ENCODE peak calls at places on chromosomes 4 and X, in four cellular contexts. Y, X, O and I are unnamed samples.

GRCh38 chr4:121733942-121734341 is 31.0 kb downstream of the SMIM43 start:
- DNase-seq in O (no peak), Y (no peak), X (no peak), I (no peak)

GRCh38 chrX:134836497-134836968 is 154.3 kb upstream of the SMIM10 start:
- DNase-seq in O (peak; percentile 39), Y (no peak), X (no peak), I (no peak)

GRCh38 chr4:107760281-107760947 is 40.4 kb upstream of the PAPSS1 start:
- DNase-seq in O (peak; percentile 36), X (no peak), Y (peak; percentile 7), I (no peak)

GRCh38 chr4:109730294-109731051 is 603 bp upstream of the PLA2G12A start:
- DNase-seq in X (no peak), O (peak; percentile 67), Y (peak; percentile 71), I (no peak)

GRCh38 chrX:32825009-32825408 is 386.3 kb downstream of the DMD start:
- DNase-seq in X (no peak), Y (no peak), O (no peak), I (no peak)

GRCh38 chr4:1050486-1051213 is 39.2 kb downstream of the FGFRL1 start:
- DNase-seq in Y (no peak), O (peak; percentile 23), X (peak; percentile 23), I (no peak)

GRCh38 chr4:71832049-71832448 is 48.2 kb upstream of the GC start:
- DNase-seq in Y (no peak), X (no peak), O (no peak), I (no peak)

GRCh38 chr4:78876568-78877320 is 62.5 kb downstream of the PAQR3 start:
- DNase-seq in X (no peak), Y (no peak), O (peak; percentile 57), I (no peak)

GRCh38 chrX:15151267-15152196 is 118.4 kb downstream of the ASB9 start:
- DNase-seq in X (no peak), Y (no peak), O (no peak), I (peak; percentile 48)

GRCh38 chr4:86300516-86300915 is 59.3 kb downstream of the MAPK10 start:
- DNase-seq in O (no peak), Y (no peak), X (no peak), I (no peak)

GRCh38 chr4:183765121-183765990 is 106.3 kb downstream of the TRAPPC11 start:
- DNase-seq in Y (peak; percentile 7), X (no peak), O (no peak), I (no peak)

GRCh38 chrX:115452256-115452655 is 108.7 kb upstream of the PLS3 start:
- DNase-seq in X (no peak), Y (no peak), O (no peak), I (no peak)

GRCh38 chrX:53287493-53288138 is 6.2 kb upstream of the IQSEC2 start:
- DNase-seq in Y (no peak), O (peak; percentile 57), X (no peak), I (peak; percentile 47)

GRCh38 chr4:931194-931959 is 739 bp downstream of the GAK start:
- DNase-seq in X (peak; percentile 56), O (peak; percentile 20), Y (no peak), I (peak; percentile 38)

GRCh38 chrX:148049441-148049840 is 68.3 kb downstream of the FMR1NB start:
- DNase-seq in O (peak; percentile 48), Y (peak; percentile 58), X (peak; percentile 35), I (no peak)

GRCh38 chr4:105840426-105841174 is 54.7 kb upstream of the NPNT start:
- DNase-seq in O (no peak), X (no peak), Y (peak; percentile 27), I (no peak)

GRCh38 chr4:168241953-168242352 is 76.6 kb downstream of the DDX60 start:
- DNase-seq in O (no peak), X (no peak), Y (peak; percentile 10), I (no peak)

GRCh38 chrX:83419030-83419792 is 88.9 kb upstream of the POU3F4 start:
- DNase-seq in Y (no peak), O (no peak), X (no peak), I (no peak)

GRCh38 chr4:64538219-64538618 is 129.0 kb upstream of the TECRL start:
- DNase-seq in Y (peak; percentile 71), O (no peak), X (no peak), I (no peak)

GRCh38 chrX:155877288-155877687 is 3.9 kb upstream of the VAMP7 start:
- DNase-seq in O (no peak), Y (no peak), X (no peak), I (no peak)

GRCh38 chr4:182643801-182644311 is 273.3 kb downstream of the DCTD start:
- DNase-seq in Y (no peak), X (no peak), O (peak; percentile 82), I (no peak)

GRCh38 chrX:12403474-12404082 is 265.3 kb downstream of the FRMPD4 start:
- DNase-seq in Y (no peak), X (no peak), O (no peak), I (no peak)

GRCh38 chr4:57233391-57233790 is 123.2 kb upstream of the IGFBP7 start:
- DNase-seq in Y (no peak), X (no peak), O (peak; percentile 45), I (no peak)

GRCh38 chr4:77881460-77882295 is 19.0 kb downstream of the MRPL1 start:
- DNase-seq in O (peak; percentile 39), Y (peak; percentile 18), X (no peak), I (peak; percentile 20)

GRCh38 chr4:82469776-82470345 is 39.5 kb downstream of the ENOPH1 start:
- DNase-seq in X (no peak), Y (no peak), O (peak; percentile 62), I (no peak)

GRCh38 chr4:37623940-37624339 is 62.2 kb downstream of the RELL1 start:
- DNase-seq in O (no peak), Y (no peak), X (no peak), I (no peak)

GRCh38 chrX:151771726-151772125 is 37.2 kb downstream of the CNGA2 start:
- DNase-seq in O (no peak), Y (no peak), X (no peak), I (no peak)

GRCh38 chr4:147581601-147582350 is 35.4 kb upstream of the TMEM184C start:
- DNase-seq in O (peak; percentile 67), Y (no peak), X (no peak), I (no peak)

GRCh38 chrX:70960728-70961127 is 29.8 kb upstream of the SLC7A3 start:
- DNase-seq in Y (peak; percentile 23), O (peak; percentile 15), X (no peak), I (no peak)

GRCh38 chr4:7323872-7324650 is 110.7 kb downstream of the PSAPL1 start:
- DNase-seq in Y (no peak), O (no peak), X (no peak), I (peak; percentile 29)

GRCh38 chr4:48180234-48180633 is 46.2 kb upstream of the TXK start:
- DNase-seq in O (peak; percentile 8), Y (no peak), X (no peak), I (no peak)

GRCh38 chr4:132332932-132333722 is 816.0 kb upstream of the PCDH10 start:
- DNase-seq in O (peak; percentile 30), Y (peak; percentile 55), X (no peak), I (no peak)

GRCh38 chrX:52576946-52577345 is 60.1 kb upstream of the XAGE1B start:
- DNase-seq in Y (peak; percentile 44), O (no peak), X (no peak), I (no peak)

GRCh38 chr4:8594097-8595038 is 1.8 kb downstream of the CPZ start:
- DNase-seq in O (peak; percentile 80), X (no peak), Y (peak; percentile 94), I (peak; percentile 41)

GRCh38 chrX:106951230-106951629 is 31.0 kb downstream of the CLDN2 start:
- DNase-seq in X (no peak), Y (no peak), O (no peak), I (no peak)

GRCh38 chrX:106954041-106954440 is 33.8 kb downstream of the CLDN2 start:
- DNase-seq in Y (no peak), X (no peak), O (no peak), I (no peak)

GRCh38 chrX:106952089-106952488 is 31.9 kb downstream of the CLDN2 start:
- DNase-seq in Y (no peak), O (no peak), X (no peak), I (no peak)

GRCh38 chrX:106955004-106955772 is 35.0 kb downstream of the CLDN2 start:
- DNase-seq in X (no peak), O (peak; percentile 7), Y (no peak), I (no peak)

GRCh38 chrX:106952988-106953387 is 32.8 kb downstream of the CLDN2 start:
- DNase-seq in O (peak; percentile 48), Y (no peak), X (no peak), I (no peak)
- TF ChIP-seq CTCF in O (peak; percentile 46), Y (no peak), X (no peak), I (peak; percentile 32)

DNA sequence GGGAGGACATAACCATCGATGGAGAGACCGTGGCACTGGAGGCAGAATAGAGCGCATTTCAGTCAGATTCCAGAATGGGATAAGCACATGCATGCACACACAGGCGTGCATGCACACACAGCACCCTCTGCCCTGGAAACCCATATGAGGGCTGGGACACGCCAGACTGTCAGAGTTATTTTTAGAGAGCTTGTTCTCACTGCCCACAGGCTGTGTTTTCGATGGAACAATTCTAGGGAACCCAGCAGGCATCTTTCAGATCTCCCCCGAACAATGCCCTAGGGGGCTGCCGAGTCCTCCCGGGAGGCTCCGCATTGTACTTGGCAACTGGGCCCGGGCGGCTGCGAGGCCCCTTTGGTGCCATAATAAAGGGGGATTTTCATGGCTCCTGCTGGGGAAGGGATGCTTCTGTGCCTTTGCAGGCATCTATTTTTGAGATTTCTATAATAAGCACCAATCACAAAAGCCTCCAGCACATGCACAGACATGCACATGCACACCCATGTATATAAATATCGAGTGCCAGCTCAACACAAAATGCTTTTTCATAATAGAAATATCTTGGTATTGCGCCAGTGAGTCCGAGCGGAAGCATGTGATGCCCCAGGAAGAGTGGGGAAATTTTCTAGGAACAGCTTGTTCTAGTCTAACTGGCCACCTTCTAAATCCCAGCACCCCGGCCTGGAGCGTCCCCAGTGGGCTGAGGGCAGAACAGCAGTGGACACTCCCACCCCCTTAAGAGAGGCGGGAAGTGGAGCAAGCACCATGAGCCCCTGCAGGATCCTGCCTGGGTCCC is 88.6 kb downstream of the PHKA2 start:
- DNase-seq in X (no peak), O (peak; percentile 59), Y (no peak), I (no peak)
- TF ChIP-seq CTCF in X (no peak), O (peak; percentile 38), Y (no peak), I (no peak)

DNA sequence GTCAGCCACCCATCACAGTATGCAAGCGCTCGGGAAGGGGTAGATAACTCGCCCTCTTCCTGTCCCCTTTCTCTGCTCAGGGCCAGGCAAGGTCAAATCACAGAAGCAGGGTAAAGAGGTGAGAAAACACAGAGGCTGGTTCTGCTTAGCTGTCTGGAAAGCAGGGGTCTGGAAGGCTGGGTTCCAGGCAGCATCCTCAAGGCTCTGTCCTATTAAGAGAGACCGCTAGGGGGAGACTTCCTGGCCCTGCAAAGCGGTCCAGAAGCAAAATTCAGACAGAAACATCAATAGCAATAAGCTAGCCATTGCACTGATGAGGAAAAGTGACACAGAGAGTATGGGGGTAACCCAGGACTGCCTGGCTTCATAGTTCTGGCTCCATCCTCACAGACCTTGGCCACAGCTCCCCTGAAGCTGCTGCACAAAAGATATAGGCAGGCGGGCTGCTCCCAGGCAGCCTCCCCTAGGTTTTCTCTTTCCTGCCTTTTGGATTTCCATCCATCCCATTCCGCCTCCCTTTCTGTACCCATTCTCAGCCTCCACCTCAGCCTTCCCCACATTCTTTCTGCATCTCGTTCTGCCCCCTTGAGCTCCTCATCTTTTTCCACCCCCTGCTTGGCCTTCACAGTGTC is 308.5 kb downstream of the EVC2 start:
- DNase-seq in Y (peak; percentile 76), O (peak; percentile 53), X (no peak), I (no peak)
- TF ChIP-seq CTCF in Y (peak; percentile 77), O (peak; percentile 87), X (peak; percentile 48), I (peak; percentile 35)

GRCh38 chr4:173793937-173794510 is 264.0 kb upstream of the HAND2 start:
- DNase-seq in O (no peak), X (no peak), Y (no peak), I (no peak)
- TF ChIP-seq CTCF in O (no peak), X (no peak), Y (no peak), I (no peak)

GRCh38 chrX:40573763-40574162 is 7.0 kb upstream of the ATP6AP2 start:
- DNase-seq in Y (peak; percentile 39), O (peak; percentile 33), X (no peak), I (peak; percentile 39)
- TF ChIP-seq CTCF in Y (peak; percentile 69), O (peak; percentile 59), X (peak; percentile 56), I (peak; percentile 57)